ENCODE peak calls at places on chromosomes 11 and 22, in nine cellular contexts. One of them, this sample, is unnamed. For H3K27me3, the result is how much of the 10 kb centered on the place peaks cover.

GRCh38 chr22:22058649-22059475 is 76.3 kb upstream of the TOP3B start:
- DNase-seq in prostate gland: no peak
- DNase-seq in adrenal gland: no peak
- DNase-seq in naive thymus-derived CD4-positive, alpha-beta T cell: no peak
- DNase-seq in tibial artery: no peak
- DNase-seq in dorsolateral prefrontal cortex: no peak
- DNase-seq in left lung: no peak
- DNase-seq in psoas muscle: no peak
- DNase-seq in Peyer's patch: no peak
- DNase-seq in this sample: no peak

GRCh38 chr22:30704978-30705377 is 10.3 kb downstream of the OSBP2 start:
- DNase-seq in prostate gland: no peak
- DNase-seq in adrenal gland: no peak
- DNase-seq in naive thymus-derived CD4-positive, alpha-beta T cell: no peak
- DNase-seq in tibial artery: no peak
- DNase-seq in dorsolateral prefrontal cortex: no peak
- DNase-seq in left lung: peak
- DNase-seq in psoas muscle: no peak
- DNase-seq in Peyer's patch: no peak
- DNase-seq in this sample: no peak

GRCh38 chr11:10725907-10726253 is 25.2 kb upstream of the CTR9 start:
- DNase-seq in prostate gland: no peak
- DNase-seq in adrenal gland: no peak
- DNase-seq in naive thymus-derived CD4-positive, alpha-beta T cell: no peak
- DNase-seq in tibial artery: no peak
- DNase-seq in dorsolateral prefrontal cortex: no peak
- DNase-seq in left lung: no peak
- DNase-seq in psoas muscle: no peak
- DNase-seq in Peyer's patch: no peak
- DNase-seq in this sample: no peak

GRCh38 chr11:84089072-84090057 is 803.2 kb upstream of the CCDC90B start:
- DNase-seq in prostate gland: no peak
- DNase-seq in adrenal gland: peak
- DNase-seq in naive thymus-derived CD4-positive, alpha-beta T cell: no peak
- DNase-seq in tibial artery: no peak
- DNase-seq in dorsolateral prefrontal cortex: peak
- DNase-seq in left lung: no peak
- DNase-seq in psoas muscle: no peak
- DNase-seq in Peyer's patch: no peak
- DNase-seq in this sample: no peak

GRCh38 chr11:134025086-134025437 is 43.8 kb upstream of the JAM3 start:
- DNase-seq in prostate gland: no peak
- DNase-seq in adrenal gland: no peak
- DNase-seq in naive thymus-derived CD4-positive, alpha-beta T cell: no peak
- DNase-seq in tibial artery: no peak
- DNase-seq in dorsolateral prefrontal cortex: no peak
- DNase-seq in left lung: no peak
- DNase-seq in psoas muscle: no peak
- DNase-seq in Peyer's patch: no peak
- DNase-seq in this sample: no peak

GRCh38 chr11:66478823-66479740 is 1.2 kb upstream of the DPP3 start:
- DNase-seq in prostate gland: no peak
- DNase-seq in adrenal gland: peak
- DNase-seq in naive thymus-derived CD4-positive, alpha-beta T cell: no peak
- DNase-seq in tibial artery: peak
- DNase-seq in dorsolateral prefrontal cortex: no peak
- DNase-seq in left lung: peak
- DNase-seq in psoas muscle: peak
- DNase-seq in Peyer's patch: peak
- DNase-seq in this sample: peak

GRCh38 chr11:73969991-73970800 is 12.4 kb downstream of the UCP2 start:
- DNase-seq in prostate gland: no peak
- DNase-seq in adrenal gland: no peak
- DNase-seq in naive thymus-derived CD4-positive, alpha-beta T cell: no peak
- DNase-seq in tibial artery: no peak
- DNase-seq in dorsolateral prefrontal cortex: no peak
- DNase-seq in left lung: no peak
- DNase-seq in psoas muscle: peak
- DNase-seq in Peyer's patch: no peak
- DNase-seq in this sample: peak

GRCh38 chr11:2833051-2833937 is 52.3 kb downstream of the CDKN1C start:
- DNase-seq in prostate gland: no peak
- DNase-seq in adrenal gland: no peak
- DNase-seq in naive thymus-derived CD4-positive, alpha-beta T cell: no peak
- DNase-seq in tibial artery: no peak
- DNase-seq in dorsolateral prefrontal cortex: no peak
- DNase-seq in left lung: no peak
- DNase-seq in psoas muscle: peak
- DNase-seq in Peyer's patch: no peak
- DNase-seq in this sample: no peak

GRCh38 chr22:29014773-29015172 is 46.9 kb downstream of the C22orf31 start:
- DNase-seq in prostate gland: no peak
- DNase-seq in adrenal gland: no peak
- DNase-seq in naive thymus-derived CD4-positive, alpha-beta T cell: no peak
- DNase-seq in tibial artery: no peak
- DNase-seq in dorsolateral prefrontal cortex: no peak
- DNase-seq in left lung: no peak
- DNase-seq in psoas muscle: no peak
- DNase-seq in Peyer's patch: no peak
- DNase-seq in this sample: no peak

GRCh38 chr11:115324569-115325432 is 179.4 kb downstream of the CADM1 start:
- DNase-seq in prostate gland: peak
- DNase-seq in adrenal gland: peak
- DNase-seq in naive thymus-derived CD4-positive, alpha-beta T cell: no peak
- DNase-seq in tibial artery: peak
- DNase-seq in dorsolateral prefrontal cortex: no peak
- DNase-seq in left lung: no peak
- DNase-seq in psoas muscle: no peak
- DNase-seq in Peyer's patch: peak
- DNase-seq in this sample: peak

GRCh38 chr11:67321313-67321871 is 18.1 kb downstream of the SSH3 start:
- DNase-seq in prostate gland: no peak
- DNase-seq in adrenal gland: no peak
- DNase-seq in naive thymus-derived CD4-positive, alpha-beta T cell: no peak
- DNase-seq in tibial artery: no peak
- DNase-seq in dorsolateral prefrontal cortex: no peak
- DNase-seq in left lung: no peak
- DNase-seq in psoas muscle: no peak
- DNase-seq in Peyer's patch: no peak
- DNase-seq in this sample: no peak

GRCh38 chr11:35651263-35651662 is 11.3 kb upstream of the TRIM44 start:
- DNase-seq in prostate gland: no peak
- DNase-seq in adrenal gland: no peak
- DNase-seq in naive thymus-derived CD4-positive, alpha-beta T cell: no peak
- DNase-seq in tibial artery: no peak
- DNase-seq in dorsolateral prefrontal cortex: no peak
- DNase-seq in left lung: no peak
- DNase-seq in psoas muscle: no peak
- DNase-seq in Peyer's patch: no peak
- DNase-seq in this sample: no peak

GRCh38 chr11:101345891-101346290 is 216.3 kb upstream of the PGR start:
- DNase-seq in prostate gland: no peak
- DNase-seq in adrenal gland: no peak
- DNase-seq in naive thymus-derived CD4-positive, alpha-beta T cell: no peak
- DNase-seq in tibial artery: no peak
- DNase-seq in dorsolateral prefrontal cortex: no peak
- DNase-seq in left lung: no peak
- DNase-seq in psoas muscle: no peak
- DNase-seq in Peyer's patch: no peak
- DNase-seq in this sample: no peak

GRCh38 chr22:44293034-44293433 is 19.7 kb downstream of the SHISAL1 start:
- DNase-seq in prostate gland: no peak
- DNase-seq in adrenal gland: no peak
- DNase-seq in naive thymus-derived CD4-positive, alpha-beta T cell: no peak
- DNase-seq in tibial artery: no peak
- DNase-seq in dorsolateral prefrontal cortex: no peak
- DNase-seq in left lung: no peak
- DNase-seq in psoas muscle: no peak
- DNase-seq in Peyer's patch: no peak
- DNase-seq in this sample: no peak

GRCh38 chr11:65132238-65132987 is 1.9 kb downstream of the SYVN1 start:
- DNase-seq in prostate gland: no peak
- DNase-seq in adrenal gland: peak
- DNase-seq in naive thymus-derived CD4-positive, alpha-beta T cell: no peak
- DNase-seq in tibial artery: no peak
- DNase-seq in dorsolateral prefrontal cortex: no peak
- DNase-seq in left lung: peak
- DNase-seq in psoas muscle: no peak
- DNase-seq in Peyer's patch: peak
- DNase-seq in this sample: no peak
- H3K4me3 ChIP-seq in prostate gland: peak
- H3K4me3 ChIP-seq in adrenal gland: no peak
- H3K4me3 ChIP-seq in naive thymus-derived CD4-positive, alpha-beta T cell: no peak
- H3K4me3 ChIP-seq in tibial artery: peak
- H3K4me3 ChIP-seq in dorsolateral prefrontal cortex: no peak
- H3K4me3 ChIP-seq in left lung: peak
- H3K4me3 ChIP-seq in psoas muscle: peak
- H3K4me3 ChIP-seq in Peyer's patch: peak
- H3K4me3 ChIP-seq in this sample: no peak

DNA sequence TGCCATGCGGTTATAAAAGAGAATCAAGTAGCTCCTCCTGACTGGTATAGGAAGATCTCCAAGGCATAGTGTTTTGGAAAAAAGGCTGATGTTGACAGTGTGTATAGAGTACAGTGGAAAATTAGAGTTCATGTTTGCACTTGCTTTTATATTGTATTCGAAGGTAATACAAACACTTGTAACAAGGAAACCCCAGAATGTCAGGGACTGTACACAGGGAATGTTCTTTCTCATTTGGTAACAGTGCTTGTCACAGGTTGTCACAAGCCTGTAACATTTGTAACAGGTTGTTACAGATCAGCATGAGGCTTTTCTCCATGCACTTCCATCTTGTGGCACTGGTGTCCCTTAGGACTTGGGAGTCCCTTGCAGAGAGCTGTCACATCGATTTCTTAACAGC is 64.0 kb downstream of the GRK3 start:
- DNase-seq in prostate gland: peak
- DNase-seq in adrenal gland: no peak
- DNase-seq in naive thymus-derived CD4-positive, alpha-beta T cell: no peak
- DNase-seq in tibial artery: no peak
- DNase-seq in dorsolateral prefrontal cortex: no peak
- DNase-seq in left lung: no peak
- DNase-seq in psoas muscle: no peak
- DNase-seq in Peyer's patch: no peak
- DNase-seq in this sample: no peak
- H3K27ac ChIP-seq in prostate gland: peak
- H3K27ac ChIP-seq in adrenal gland: no peak
- H3K27ac ChIP-seq in naive thymus-derived CD4-positive, alpha-beta T cell: no peak
- H3K27ac ChIP-seq in tibial artery: no peak
- H3K27ac ChIP-seq in dorsolateral prefrontal cortex: no peak
- H3K27ac ChIP-seq in left lung: no peak
- H3K27ac ChIP-seq in psoas muscle: no peak
- H3K27ac ChIP-seq in Peyer's patch: no peak
- H3K27ac ChIP-seq in this sample: no peak

GRCh38 chr11:120512727-120513435 is 1.3 kb downstream of the GRIK4 start:
- DNase-seq in prostate gland: no peak
- DNase-seq in adrenal gland: peak
- DNase-seq in naive thymus-derived CD4-positive, alpha-beta T cell: no peak
- DNase-seq in tibial artery: no peak
- DNase-seq in dorsolateral prefrontal cortex: no peak
- DNase-seq in left lung: no peak
- DNase-seq in psoas muscle: peak
- DNase-seq in Peyer's patch: no peak
- DNase-seq in this sample: no peak

GRCh38 chr11:120511804-120512726 is 517 bp downstream of the GRIK4 start:
- DNase-seq in prostate gland: no peak
- DNase-seq in adrenal gland: peak
- DNase-seq in naive thymus-derived CD4-positive, alpha-beta T cell: no peak
- DNase-seq in tibial artery: no peak
- DNase-seq in dorsolateral prefrontal cortex: no peak
- DNase-seq in left lung: no peak
- DNase-seq in psoas muscle: peak
- DNase-seq in Peyer's patch: no peak
- DNase-seq in this sample: no peak

GRCh38 chr11:120515186-120515723 is 3.7 kb downstream of the GRIK4 start:
- DNase-seq in prostate gland: no peak
- DNase-seq in adrenal gland: no peak
- DNase-seq in naive thymus-derived CD4-positive, alpha-beta T cell: no peak
- DNase-seq in tibial artery: no peak
- DNase-seq in dorsolateral prefrontal cortex: no peak
- DNase-seq in left lung: no peak
- DNase-seq in psoas muscle: peak
- DNase-seq in Peyer's patch: no peak
- DNase-seq in this sample: no peak

GRCh38 chr11:120514541-120515121 is 3.1 kb downstream of the GRIK4 start:
- DNase-seq in prostate gland: no peak
- DNase-seq in adrenal gland: no peak
- DNase-seq in naive thymus-derived CD4-positive, alpha-beta T cell: no peak
- DNase-seq in tibial artery: no peak
- DNase-seq in dorsolateral prefrontal cortex: no peak
- DNase-seq in left lung: no peak
- DNase-seq in psoas muscle: peak
- DNase-seq in Peyer's patch: peak
- DNase-seq in this sample: no peak

DNA sequence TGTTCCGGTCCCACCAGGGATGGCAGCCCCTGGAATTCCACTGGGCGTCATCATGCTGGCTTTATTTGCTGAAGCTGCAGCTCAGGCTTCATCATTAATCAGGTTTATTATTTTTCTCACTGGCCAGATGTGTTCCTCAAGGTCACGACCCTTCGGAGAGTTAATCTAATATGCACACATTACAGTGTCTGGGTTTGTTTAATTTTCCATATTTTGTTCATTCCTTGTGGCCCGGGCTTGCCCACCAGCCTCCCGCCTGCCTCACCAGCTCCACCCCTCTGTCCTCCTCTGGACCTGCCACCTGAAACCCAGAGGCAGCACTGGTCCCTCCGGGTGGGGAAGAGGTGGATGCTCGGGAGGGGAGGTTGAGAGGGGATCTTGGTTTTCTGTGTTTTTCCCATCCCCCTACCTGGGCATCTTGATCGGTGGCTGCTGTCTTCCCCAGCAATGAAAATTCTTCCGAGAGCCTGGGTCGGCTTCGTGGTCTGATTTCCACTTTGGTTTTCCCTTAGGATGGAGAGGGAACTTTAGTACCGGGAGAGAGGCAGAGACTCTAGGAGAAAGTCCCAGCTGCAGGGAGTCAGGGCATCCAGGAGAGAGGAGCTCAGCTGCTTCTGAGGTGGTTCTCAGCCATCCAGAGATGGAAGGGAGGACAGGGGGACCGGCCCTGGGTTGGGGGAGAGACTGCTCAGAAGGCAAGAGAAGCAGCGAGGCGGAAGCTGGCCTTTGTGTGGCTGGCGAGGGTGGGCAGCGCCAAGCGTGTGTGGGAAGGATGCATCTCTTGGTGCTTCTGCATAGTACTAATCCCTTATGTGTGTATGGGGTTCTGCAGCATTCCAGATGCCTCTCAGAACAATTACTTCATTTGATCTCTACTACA is 2.1 kb downstream of the GRIK4 start:
- DNase-seq in prostate gland: no peak
- DNase-seq in adrenal gland: no peak
- DNase-seq in naive thymus-derived CD4-positive, alpha-beta T cell: no peak
- DNase-seq in tibial artery: no peak
- DNase-seq in dorsolateral prefrontal cortex: no peak
- DNase-seq in left lung: no peak
- DNase-seq in psoas muscle: peak
- DNase-seq in Peyer's patch: no peak
- DNase-seq in this sample: no peak
- H3K27me3 ChIP-seq in prostate gland: under half
- H3K27me3 ChIP-seq in adrenal gland: under half
- H3K27me3 ChIP-seq in naive thymus-derived CD4-positive, alpha-beta T cell: under half
- H3K27me3 ChIP-seq in tibial artery: half or more
- H3K27me3 ChIP-seq in dorsolateral prefrontal cortex: under half
- H3K27me3 ChIP-seq in left lung: under half
- H3K27me3 ChIP-seq in psoas muscle: half or more
- H3K27me3 ChIP-seq in Peyer's patch: under half
- H3K27me3 ChIP-seq in this sample: under half

GRCh38 chr22:41405588-41405987 is 23.8 kb downstream of the TEF start:
- DNase-seq in prostate gland: no peak
- DNase-seq in adrenal gland: no peak
- DNase-seq in naive thymus-derived CD4-positive, alpha-beta T cell: no peak
- DNase-seq in tibial artery: no peak
- DNase-seq in dorsolateral prefrontal cortex: no peak
- DNase-seq in left lung: no peak
- DNase-seq in psoas muscle: no peak
- DNase-seq in Peyer's patch: no peak
- DNase-seq in this sample: peak
- H3K4me3 ChIP-seq in prostate gland: no peak
- H3K4me3 ChIP-seq in adrenal gland: no peak
- H3K4me3 ChIP-seq in naive thymus-derived CD4-positive, alpha-beta T cell: no peak
- H3K4me3 ChIP-seq in tibial artery: no peak
- H3K4me3 ChIP-seq in dorsolateral prefrontal cortex: no peak
- H3K4me3 ChIP-seq in left lung: no peak
- H3K4me3 ChIP-seq in psoas muscle: no peak
- H3K4me3 ChIP-seq in Peyer's patch: no peak
- H3K4me3 ChIP-seq in this sample: no peak